ENCODE peak calls at places on chromosomes 11 and 22, in five cellular contexts. R is psoas muscle; X is left ventricle myocardium inferior; Y is CD4-positive, alpha-beta T cell; Q is Calu3. E is an unnamed sample.

GRCh38 chr11:112160452-112160851 is 3.4 kb downstream of the IL18 start:
- DNase-seq in R (no peak), X (no peak), Y (no peak), Q (no peak), E (no peak)

GRCh38 chr11:8036002-8036802 is 44.8 kb upstream of the TUB start:
- DNase-seq in R (no peak), X (no peak), Y (peak), Q (no peak), E (no peak)

GRCh38 chr11:122803716-122804115 is 34.6 kb upstream of the CRTAM start:
- DNase-seq in R (no peak), X (no peak), Y (no peak), Q (no peak), E (no peak)

GRCh38 chr22:23862103-23862502 is 4.4 kb downstream of the SLC2A11 start:
- DNase-seq in R (no peak), X (no peak), Y (no peak), Q (peak), E (no peak)

GRCh38 chr11:120867988-120868387 is 155.9 kb upstream of the TBCEL start:
- DNase-seq in R (no peak), X (no peak), Y (no peak), Q (no peak), E (no peak)

GRCh38 chr22:44026630-44027511 is 2.8 kb downstream of the PARVB start:
- DNase-seq in R (peak), X (peak), Y (peak), Q (no peak), E (no peak)

GRCh38 chr11:121892131-121892681 is 223.8 kb downstream of the BLID start:
- DNase-seq in R (peak), X (peak), Y (no peak), Q (no peak), E (no peak)

GRCh38 chr11:70590356-70590991 is 192.1 kb downstream of the CTTN start:
- DNase-seq in R (no peak), X (no peak), Y (no peak), Q (no peak), E (no peak)

GRCh38 chr22:19774628-19775027 is 14.1 kb downstream of the TBX1 start:
- DNase-seq in R (no peak), X (peak), Y (no peak), Q (no peak), E (no peak)

GRCh38 chr22:36088292-36088691 is 59.7 kb upstream of the RBFOX2 start:
- DNase-seq in R (no peak), X (no peak), Y (no peak), Q (no peak), E (no peak)

GRCh38 chr11:65223031-65223430 is 38.7 kb upstream of the POLA2 start:
- DNase-seq in R (no peak), X (no peak), Y (no peak), Q (no peak), E (no peak)

GRCh38 chr22:39917091-39917703 is 16.3 kb downstream of the GRAP2 start:
- DNase-seq in R (no peak), X (no peak), Y (no peak), Q (no peak), E (no peak)

GRCh38 chr11:86495341-86495740 is 120.7 kb downstream of the CCDC81 start:
- DNase-seq in R (no peak), X (no peak), Y (no peak), Q (no peak), E (no peak)

GRCh38 chr22:31082606-31083376 is 1.7 kb downstream of the SMTN start:
- DNase-seq in R (peak), X (peak), Y (peak), Q (peak), E (no peak)

GRCh38 chr11:113681711-113682410 is 24.2 kb downstream of the TMPRSS5 start:
- DNase-seq in R (no peak), X (no peak), Y (no peak), Q (no peak), E (no peak)

GRCh38 chr22:19040581-19041402 is 81.4 kb downstream of the DGCR2 start:
- DNase-seq in R (peak), X (peak), Y (no peak), Q (no peak), E (no peak)

GRCh38 chr11:93348931-93349330 is 18.4 kb downstream of the DEUP1 start:
- DNase-seq in R (no peak), X (no peak), Y (no peak), Q (no peak), E (no peak)

GRCh38 chr11:105577645-105578044 is 32.2 kb upstream of the GRIA4 start:
- DNase-seq in R (no peak), X (no peak), Y (no peak), Q (no peak), E (no peak)

GRCh38 chr11:1138053-1138452 is 19.7 kb upstream of the MUC5AC start:
- DNase-seq in R (no peak), X (no peak), Y (no peak), Q (no peak), E (no peak)

GRCh38 chr22:25484916-25485315 is 79.6 kb upstream of the GRK3 start:
- DNase-seq in R (no peak), X (no peak), Y (no peak), Q (no peak), E (no peak)

GRCh38 chr11:32448232-32448631 is 12.9 kb upstream of the WT1 start:
- DNase-seq in R (no peak), X (no peak), Y (no peak), Q (no peak), E (peak)

GRCh38 chr11:78828582-78829520 is 254.2 kb upstream of the NARS2 start:
- DNase-seq in R (no peak), X (no peak), Y (no peak), Q (no peak), E (no peak)

GRCh38 chr11:34682822-34683221 is 61.9 kb downstream of the EHF start:
- DNase-seq in R (no peak), X (no peak), Y (no peak), Q (no peak), E (no peak)

GRCh38 chr11:129557421-129557820 is 181.8 kb downstream of the BARX2 start:
- DNase-seq in R (no peak), X (no peak), Y (no peak), Q (no peak), E (no peak)

GRCh38 chr11:655036-655726 is 18.1 kb downstream of the DRD4 start:
- DNase-seq in R (no peak), X (no peak), Y (no peak), Q (peak), E (no peak)

GRCh38 chr22:36334838-36335603 is 52.7 kb downstream of the MYH9 start:
- DNase-seq in R (no peak), X (no peak), Y (peak), Q (peak), E (no peak)

GRCh38 chr22:29972121-29972520 is 89.1 kb downstream of the MTMR3 start:
- DNase-seq in R (no peak), X (no peak), Y (no peak), Q (no peak), E (no peak)

GRCh38 chr11:80165763-80166162 is 724.9 kb upstream of the TENM4 start:
- DNase-seq in R (no peak), X (no peak), Y (no peak), Q (no peak), E (no peak)

GRCh38 chr22:39439170-39439569 is 17.6 kb upstream of the MGAT3 start:
- DNase-seq in R (no peak), X (no peak), Y (no peak), Q (no peak), E (no peak)

GRCh38 chr11:35579557-35580396 is 38.5 kb upstream of the FJX1 start:
- DNase-seq in R (no peak), X (no peak), Y (no peak), Q (no peak), E (no peak)

GRCh38 chr11:47189100-47189834 is 3.0 kb upstream of the PACSIN3 start:
- DNase-seq in R (no peak), X (no peak), Y (no peak), Q (no peak), E (peak)

GRCh38 chr11:17760102-17761029 is 25.8 kb downstream of the KCNC1 start:
- DNase-seq in R (peak), X (peak), Y (no peak), Q (peak), E (peak)

GRCh38 chr11:19349340-19350025 is 108.7 kb upstream of the E2F8 start:
- DNase-seq in R (no peak), X (no peak), Y (no peak), Q (no peak), E (no peak)

GRCh38 chr11:120457996-120458395 is 53.6 kb upstream of the GRIK4 start:
- DNase-seq in R (no peak), X (no peak), Y (no peak), Q (no peak), E (no peak)

GRCh38 chr11:3137486-3138177 is 27.5 kb downstream of the OSBPL5 start:
- DNase-seq in R (peak), X (peak), Y (no peak), Q (no peak), E (no peak)

GRCh38 chr11:3136542-3137455 is 28.3 kb downstream of the OSBPL5 start:
- DNase-seq in R (peak), X (peak), Y (no peak), Q (no peak), E (no peak)

GRCh38 chr11:3134218-3134621 is 30.9 kb downstream of the OSBPL5 start:
- DNase-seq in R (no peak), X (peak), Y (no peak), Q (no peak), E (no peak)

GRCh38 chr11:3134651-3135490 is 30.2 kb downstream of the OSBPL5 start:
- DNase-seq in R (peak), X (peak), Y (no peak), Q (no peak), E (no peak)

DNA sequence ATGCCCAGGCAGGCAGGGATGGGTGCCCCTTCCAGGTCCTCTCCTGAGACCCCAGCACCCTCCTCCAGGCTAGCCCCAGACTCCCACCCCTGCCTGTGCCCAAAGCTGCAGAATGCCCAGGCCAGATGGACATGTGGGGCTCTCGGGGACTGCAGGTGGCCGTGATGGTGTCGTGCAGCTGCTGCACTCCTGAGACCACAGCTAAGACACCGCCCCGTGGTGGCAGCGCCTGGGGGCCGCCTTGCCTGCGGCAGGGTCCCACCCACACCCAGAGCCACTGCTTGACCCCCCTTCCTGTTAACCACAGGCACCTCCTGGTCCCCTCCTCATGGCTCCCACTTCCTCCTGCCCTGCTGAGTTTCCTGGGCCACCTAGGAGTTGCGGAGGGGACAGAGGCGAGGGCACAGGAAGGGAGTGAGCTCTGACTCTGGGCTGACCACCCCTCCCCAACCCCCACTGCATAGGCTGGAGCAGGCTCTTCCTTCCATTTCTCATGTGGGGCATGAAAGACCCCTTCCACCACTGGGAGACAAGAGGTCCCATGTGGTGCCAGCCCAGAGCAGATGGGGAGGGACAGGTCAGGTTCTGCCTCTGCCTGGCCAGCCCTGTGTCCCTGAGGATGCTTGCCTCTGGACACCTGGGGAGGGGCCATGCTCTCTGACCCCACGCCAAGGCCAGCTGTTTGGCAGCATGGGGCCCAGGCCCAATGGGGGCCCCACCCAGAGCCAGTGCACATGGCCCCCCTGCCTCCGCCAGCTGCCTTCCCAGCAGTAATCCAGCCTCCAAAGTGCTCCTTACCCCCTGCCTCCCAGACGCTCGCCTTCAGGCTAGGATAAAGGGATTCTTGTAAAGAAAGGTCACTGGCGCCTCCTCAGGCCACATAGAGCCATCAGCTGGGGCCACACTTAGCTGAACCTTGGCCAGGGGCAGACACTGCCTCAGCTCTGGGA is 29.3 kb downstream of the OSBPL5 start:
- DNase-seq in R (peak), X (peak), Y (no peak), Q (no peak), E (no peak)
- TF ChIP-seq CTCF in R (no peak), X (no peak), Y (no peak), Q (no peak), E (no peak)

DNA sequence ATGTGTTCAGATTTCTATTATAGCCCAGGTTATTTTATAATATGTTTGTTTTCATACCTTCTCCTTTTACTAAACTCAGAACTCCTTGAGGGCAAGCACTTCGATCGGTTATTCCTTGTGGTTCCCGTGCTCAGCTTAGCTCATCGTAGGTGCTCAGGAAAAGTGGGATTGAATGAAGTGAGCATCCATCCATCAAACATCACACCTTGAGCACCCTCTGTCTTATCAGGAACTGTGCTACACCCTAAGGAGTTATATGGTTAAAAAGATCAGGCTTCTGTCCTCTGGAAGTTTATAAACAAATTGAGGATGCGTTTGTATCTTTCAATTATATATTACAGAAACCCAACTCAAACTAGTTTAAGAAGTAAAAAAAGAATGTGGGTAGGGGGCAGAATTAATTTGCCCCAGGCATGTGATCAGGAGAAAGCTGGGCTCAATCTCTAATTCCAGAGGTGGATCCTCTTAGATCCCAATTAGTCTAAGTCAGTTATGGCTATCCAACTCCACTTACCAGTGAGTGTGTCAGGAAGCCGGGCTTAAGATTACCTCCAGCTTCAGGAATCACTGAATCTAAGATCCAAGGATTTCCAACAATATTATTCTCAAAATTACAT is 59.9 kb upstream of the RRAS2 start:
- DNase-seq in R (no peak), X (no peak), Y (no peak), Q (no peak), E (peak)
- TF ChIP-seq CTCF in R (no peak), X (peak), Y (no peak), Q (no peak), E (peak)

GRCh38 chr11:67576742-67577475 is 6.7 kb upstream of the GSTP1 start:
- DNase-seq in R (no peak), X (no peak), Y (no peak), Q (no peak), E (no peak)
- TF ChIP-seq CTCF in R (no peak), X (no peak), Y (no peak), Q (no peak), E (no peak)

GRCh38 chr22:46445771-46446485 is 91.5 kb downstream of the CELSR1 start:
- DNase-seq in R (no peak), X (no peak), Y (no peak), Q (no peak), E (no peak)

GRCh38 chr22:46442217-46442853 is 95.1 kb downstream of the CELSR1 start:
- DNase-seq in R (no peak), X (no peak), Y (no peak), Q (no peak), E (no peak)

GRCh38 chr22:46446799-46447198 is 90.6 kb downstream of the CELSR1 start:
- DNase-seq in R (no peak), X (no peak), Y (no peak), Q (no peak), E (no peak)

GRCh38 chr22:46443850-46444389 is 93.5 kb downstream of the CELSR1 start:
- DNase-seq in R (no peak), X (no peak), Y (no peak), Q (no peak), E (no peak)

GRCh38 chr22:46444390-46444854 is 93.0 kb downstream of the CELSR1 start:
- DNase-seq in R (no peak), X (no peak), Y (no peak), Q (no peak), E (no peak)
- TF ChIP-seq CTCF in R (no peak), X (no peak), Y (no peak), Q (no peak), E (peak)

GRCh38 chr11:76443254-76443935 is 1.4 kb upstream of the EMSY start:
- DNase-seq in R (no peak), X (no peak), Y (no peak), Q (no peak), E (no peak)

GRCh38 chr11:76444065-76444383 is 794 bp upstream of the EMSY start:
- DNase-seq in R (no peak), X (no peak), Y (no peak), Q (no peak), E (no peak)

GRCh38 chr11:76444384-76445121 is at the start of gene EMSY:
- DNase-seq in R (peak), X (peak), Y (peak), Q (peak), E (peak)

GRCh38 chr11:76448506-76448905 is 3.7 kb downstream of the EMSY start:
- DNase-seq in R (no peak), X (no peak), Y (no peak), Q (no peak), E (no peak)

GRCh38 chr11:76445122-76446084 is 585 bp downstream of the EMSY start:
- DNase-seq in R (peak), X (peak), Y (peak), Q (peak), E (peak)
- TF ChIP-seq CTCF in R (no peak), X (peak), Y (no peak), Q (no peak), E (peak)

GRCh38 chr22:22349455-22349836 is 104.9 kb downstream of the VPREB1 start:
- DNase-seq in R (no peak), X (no peak), Y (no peak), Q (no peak), E (no peak)

GRCh38 chr22:22345781-22346180 is 101.2 kb downstream of the VPREB1 start:
- DNase-seq in R (no peak), X (no peak), Y (no peak), Q (no peak), E (no peak)

GRCh38 chr22:22348815-22349454 is 104.3 kb downstream of the VPREB1 start:
- DNase-seq in R (no peak), X (no peak), Y (no peak), Q (no peak), E (no peak)

GRCh38 chr22:22346401-22347107 is 102.0 kb downstream of the VPREB1 start:
- DNase-seq in R (no peak), X (no peak), Y (no peak), Q (no peak), E (no peak)

GRCh38 chr22:22348127-22348814 is 103.7 kb downstream of the VPREB1 start:
- DNase-seq in R (no peak), X (no peak), Y (no peak), Q (peak), E (no peak)
- TF ChIP-seq CTCF in R (no peak), X (peak), Y (no peak), Q (no peak), E (peak)

E was measured in LNCaP clone FGC.